ENCODE peak calls at places on chromosomes 13 and 19, in five cellular contexts. One of them, this sample, is unnamed.

GRCh38 chr19:492091-492531 is 4.2 kb upstream of the MADCAM1 start:
- DNase-seq in fibroblast of lung: no peak
- DNase-seq in stimulated activated CD4-positive, alpha-beta T cell treated with anti-CD3 and anti-CD28 coated beads, TNF-alpha, amount 100 ng/mL, for 48 hours: no peak
- DNase-seq in GM20000: no peak
- DNase-seq in brain pericyte: no peak
- DNase-seq in this sample: no peak

GRCh38 chr13:80274643-80275042 is 66.3 kb downstream of the SPRY2 start:
- DNase-seq in stimulated activated CD4-positive, alpha-beta T cell treated with anti-CD3 and anti-CD28 coated beads, TNF-alpha, amount 100 ng/mL, for 48 hours: no peak
- DNase-seq in GM20000: no peak
- DNase-seq in brain pericyte: no peak
- DNase-seq in fibroblast of lung: no peak
- DNase-seq in this sample: no peak

GRCh38 chr19:33758541-33759013 is 38.1 kb upstream of the KCTD15 start:
- DNase-seq in stimulated activated CD4-positive, alpha-beta T cell treated with anti-CD3 and anti-CD28 coated beads, TNF-alpha, amount 100 ng/mL, for 48 hours: no peak
- DNase-seq in brain pericyte: no peak
- DNase-seq in GM20000: no peak
- DNase-seq in fibroblast of lung: no peak
- DNase-seq in this sample: no peak

GRCh38 chr13:98481511-98481951 is 95.4 kb downstream of the STK24 start:
- DNase-seq in brain pericyte: no peak
- DNase-seq in GM20000: no peak
- DNase-seq in fibroblast of lung: peak
- DNase-seq in stimulated activated CD4-positive, alpha-beta T cell treated with anti-CD3 and anti-CD28 coated beads, TNF-alpha, amount 100 ng/mL, for 48 hours: no peak
- DNase-seq in this sample: no peak

GRCh38 chr19:45591004-45591637 is 6.5 kb upstream of the OPA3 start:
- DNase-seq in stimulated activated CD4-positive, alpha-beta T cell treated with anti-CD3 and anti-CD28 coated beads, TNF-alpha, amount 100 ng/mL, for 48 hours: peak
- DNase-seq in fibroblast of lung: peak
- DNase-seq in brain pericyte: no peak
- DNase-seq in GM20000: no peak
- DNase-seq in this sample: no peak

GRCh38 chr13:64369121-64369520 is 2861.0 kb downstream of the PCDH9 start:
- DNase-seq in brain pericyte: no peak
- DNase-seq in GM20000: no peak
- DNase-seq in fibroblast of lung: peak
- DNase-seq in stimulated activated CD4-positive, alpha-beta T cell treated with anti-CD3 and anti-CD28 coated beads, TNF-alpha, amount 100 ng/mL, for 48 hours: no peak
- DNase-seq in this sample: peak

GRCh38 chr19:34017024-34017423 is 155.3 kb upstream of the LSM14A start:
- DNase-seq in stimulated activated CD4-positive, alpha-beta T cell treated with anti-CD3 and anti-CD28 coated beads, TNF-alpha, amount 100 ng/mL, for 48 hours: no peak
- DNase-seq in fibroblast of lung: no peak
- DNase-seq in brain pericyte: no peak
- DNase-seq in GM20000: no peak
- DNase-seq in this sample: no peak

GRCh38 chr13:75963318-75963717 is 327.2 kb downstream of the LMO7 start:
- DNase-seq in fibroblast of lung: peak
- DNase-seq in stimulated activated CD4-positive, alpha-beta T cell treated with anti-CD3 and anti-CD28 coated beads, TNF-alpha, amount 100 ng/mL, for 48 hours: no peak
- DNase-seq in brain pericyte: no peak
- DNase-seq in GM20000: no peak
- DNase-seq in this sample: no peak

GRCh38 chr19:18424890-18425514 is 5.8 kb downstream of the SSBP4 start:
- DNase-seq in stimulated activated CD4-positive, alpha-beta T cell treated with anti-CD3 and anti-CD28 coated beads, TNF-alpha, amount 100 ng/mL, for 48 hours: no peak
- DNase-seq in brain pericyte: no peak
- DNase-seq in GM20000: no peak
- DNase-seq in fibroblast of lung: no peak
- DNase-seq in this sample: no peak

GRCh38 chr13:31433201-31433600 is 233.4 kb downstream of the B3GLCT start:
- DNase-seq in GM20000: no peak
- DNase-seq in stimulated activated CD4-positive, alpha-beta T cell treated with anti-CD3 and anti-CD28 coated beads, TNF-alpha, amount 100 ng/mL, for 48 hours: no peak
- DNase-seq in fibroblast of lung: no peak
- DNase-seq in brain pericyte: no peak
- DNase-seq in this sample: no peak

This sample was measured in AML-193.